ENCODE peak calls at places on chromosomes 11 and 22, in six cellular contexts. A, C, R, W, L and Y are unnamed samples.
A peak's percentile ranks its signal among the peaks of the same experiment; 100 is the strongest.

GRCh38 chr11:20056109-20057054 is 103.9 kb downstream of the DBX1 start:
- DNase-seq in A (no peak), C (no peak), R (no peak), W (no peak), L (no peak), Y (no peak)

GRCh38 chr11:121489823-121490222 is 37.1 kb upstream of the SORL1-AS1 start:
- DNase-seq in A (no peak), C (no peak), R (no peak), W (no peak), L (no peak), Y (no peak)

GRCh38 chr11:84019576-84020194 is 733.5 kb upstream of the CCDC90B start:
- DNase-seq in A (peak; percentile 3), C (no peak), R (peak; percentile 38), W (no peak), L (no peak), Y (peak; percentile 65)

GRCh38 chr22:24728790-24729637 is 45.5 kb downstream of the PIWIL3 start:
- DNase-seq in A (no peak), C (peak; percentile 71), R (peak; percentile 81), W (no peak), L (no peak), Y (no peak)

GRCh38 chr11:121723261-121723741 is 270.5 kb upstream of the SORL1-AS1 start:
- DNase-seq in A (no peak), C (peak; percentile 51), R (peak; percentile 66), W (no peak), L (no peak), Y (peak; percentile 5)

GRCh38 chr11:132704796-132705375 is 827.4 kb downstream of the OPCML start:
- DNase-seq in A (no peak), C (no peak), R (no peak), W (no peak), L (no peak), Y (no peak)

GRCh38 chr11:10117709-10118341 is 176.2 kb downstream of the SBF2 start:
- DNase-seq in A (peak; percentile 44), C (no peak), R (peak; percentile 8), W (no peak), L (no peak), Y (peak; percentile 33)

GRCh38 chr11:8732748-8733241 is 50.2 kb downstream of the RPL27A start:
- DNase-seq in A (peak; percentile 76), C (peak; percentile 89), R (no peak), W (peak; percentile 87), L (no peak), Y (peak; percentile 86)

GRCh38 chr11:105718641-105719040 is 108.8 kb downstream of the GRIA4 start:
- DNase-seq in A (no peak), C (no peak), R (no peak), W (no peak), L (no peak), Y (no peak)

GRCh38 chr22:40567626-40568328 is 68.7 kb downstream of the MRTFA start:
- DNase-seq in A (no peak), C (no peak), R (peak; percentile 92), W (no peak), L (no peak), Y (no peak)

GRCh38 chr22:17672417-17672991 is 33.9 kb downstream of the BCL2L13 start:
- DNase-seq in A (peak; percentile 2), C (no peak), R (peak; percentile 62), W (no peak), L (no peak), Y (no peak)

GRCh38 chr11:93740031-93740801 is 1.1 kb downstream of the TAF1D start:
- DNase-seq in A (peak; percentile 41), C (no peak), R (no peak), W (peak; percentile 78), L (no peak), Y (no peak)

GRCh38 chr11:43928721-43929120 is 13.7 kb upstream of the C11orf96 start:
- DNase-seq in A (no peak), C (no peak), R (no peak), W (no peak), L (peak; percentile 9), Y (no peak)

GRCh38 chr11:75189075-75189474 is 38.2 kb downstream of the SLCO2B1 start:
- DNase-seq in A (no peak), C (no peak), R (no peak), W (no peak), L (no peak), Y (no peak)

GRCh38 chr22:41052661-41053490 is 39.5 kb upstream of the EP300 start:
- DNase-seq in A (peak; percentile 80), C (no peak), R (no peak), W (no peak), L (no peak), Y (no peak)

GRCh38 chr22:17944205-17944725 is 80.1 kb downstream of the MICAL3 start:
- DNase-seq in A (no peak), C (no peak), R (no peak), W (no peak), L (no peak), Y (no peak)

GRCh38 chr22:26172389-26172990 is 3.2 kb downstream of the SEZ6L start:
- DNase-seq in A (no peak), C (no peak), R (peak; percentile 56), W (no peak), L (peak; percentile 65), Y (no peak)

GRCh38 chr22:24954856-24955255 is 2.3 kb downstream of the KIAA1671 start:
- DNase-seq in A (no peak), C (no peak), R (no peak), W (no peak), L (no peak), Y (no peak)

GRCh38 chr11:783581-784015 is 6.3 kb downstream of the CEND1 start:
- DNase-seq in A (peak; percentile 74), C (peak; percentile 83), R (peak; percentile 62), W (peak; percentile 80), L (no peak), Y (peak; percentile 57)

GRCh38 chr11:94147433-94147845 is 18.8 kb downstream of the PANX1 start:
- DNase-seq in A (no peak), C (no peak), R (no peak), W (no peak), L (no peak), Y (no peak)

GRCh38 chr11:112195906-112196305 is 20.6 kb downstream of the BCO2 start:
- DNase-seq in A (no peak), C (no peak), R (no peak), W (no peak), L (no peak), Y (no peak)

GRCh38 chr11:58742981-58743880 is 11.5 kb upstream of the GLYAT start:
- DNase-seq in A (no peak), C (no peak), R (no peak), W (no peak), L (no peak), Y (no peak)

GRCh38 chr11:94767701-94768601 is at the start of gene AMOTL1:
- DNase-seq in A (peak; percentile 75), C (peak; percentile 92), R (peak; percentile 71), W (peak; percentile 92), L (peak; percentile 49), Y (peak; percentile 76)

GRCh38 chr22:27252282-27253049 is 549.1 kb downstream of the MN1 start:
- DNase-seq in A (peak; percentile 64), C (peak; percentile 66), R (no peak), W (no peak), L (no peak), Y (peak; percentile 79)

GRCh38 chr11:115931684-115932083 is 427.5 kb upstream of the CADM1 start:
- DNase-seq in A (no peak), C (no peak), R (no peak), W (no peak), L (no peak), Y (no peak)

GRCh38 chr11:94183886-94184264 is 55.2 kb downstream of the PANX1 start:
- DNase-seq in A (no peak), C (peak; percentile 67), R (peak; percentile 25), W (no peak), L (peak; percentile 16), Y (no peak)

GRCh38 chr11:27514076-27514475 is 7.5 kb upstream of the LIN7C start:
- DNase-seq in A (no peak), C (peak; percentile 52), R (no peak), W (no peak), L (no peak), Y (no peak)

GRCh38 chr22:17172172-17172833 is 13.2 kb upstream of the HDHD5 start:
- DNase-seq in A (no peak), C (peak; percentile 74), R (peak; percentile 42), W (peak; percentile 81), L (no peak), Y (no peak)

GRCh38 chr22:38165929-38166593 is 15.6 kb downstream of the PLA2G6 start:
- DNase-seq in A (no peak), C (no peak), R (no peak), W (no peak), L (no peak), Y (no peak)

GRCh38 chr11:73185680-73186293 is 32.3 kb upstream of the P2RY2 start:
- DNase-seq in A (peak; percentile 93), C (no peak), R (no peak), W (no peak), L (no peak), Y (peak; percentile 75)

GRCh38 chr11:34613015-34613414 is 7.9 kb upstream of the EHF start:
- DNase-seq in A (no peak), C (no peak), R (no peak), W (no peak), L (no peak), Y (no peak)

GRCh38 chr22:48223488-48224190 is 1461.2 kb downstream of the TBC1D22A start:
- DNase-seq in A (no peak), C (no peak), R (peak; percentile 24), W (peak; percentile 50), L (no peak), Y (no peak)

GRCh38 chr11:86672007-86672621 is at the start of gene ME3:
- DNase-seq in A (peak; percentile 20), C (peak; percentile 81), R (peak; percentile 37), W (peak; percentile 87), L (peak; percentile 29), Y (no peak)

GRCh38 chr22:23424031-23424430 is 156.1 kb downstream of the IGLL1 start:
- DNase-seq in A (no peak), C (no peak), R (no peak), W (no peak), L (no peak), Y (no peak)

GRCh38 chr11:70819022-70819421 is 420.7 kb downstream of the CTTN start:
- DNase-seq in A (no peak), C (no peak), R (no peak), W (no peak), L (no peak), Y (no peak)

GRCh38 chr11:554824-555499 is 5.6 kb downstream of the LMNTD2 start:
- DNase-seq in A (no peak), C (peak; percentile 70), R (no peak), W (peak; percentile 95), L (peak; percentile 94), Y (no peak)